ENCODE peak calls at places on chromosome 19, in four cellular contexts. F, Y, R and W are unnamed samples.

GRCh38 chr19:46386996-46387712 is 26.2 kb downstream of the CCDC8 start:
- DNase-seq in F (no peak), Y (no peak), R (peak; percentile 41), W (no peak)

GRCh38 chr19:10115392-10116084 is 4.0 kb downstream of the P2RY11 start:
- DNase-seq in F (no peak), Y (no peak), R (no peak), W (no peak)

GRCh38 chr19:11012507-11012906 is 51.7 kb downstream of the SMARCA4 start:
- DNase-seq in F (no peak), Y (no peak), R (no peak), W (no peak)

GRCh38 chr19:3224346-3225325 is at the start of gene CELF5:
- DNase-seq in F (peak; percentile 50), Y (peak; percentile 86), R (no peak), W (peak; percentile 46)

GRCh38 chr19:2111425-2111824 is 14.7 kb downstream of the IZUMO4 start:
- DNase-seq in F (no peak), Y (no peak), R (no peak), W (no peak)

GRCh38 chr19:497861-498590 is 1.7 kb downstream of the MADCAM1 start:
- DNase-seq in F (no peak), Y (peak; percentile 63), R (no peak), W (no peak)

GRCh38 chr19:33639034-33639681 is 17.4 kb downstream of the CHST8 start:
- DNase-seq in F (no peak), Y (no peak), R (no peak), W (no peak)

GRCh38 chr19:8145969-8146368 is 3.4 kb downstream of the FBN3 start:
- DNase-seq in F (no peak), Y (no peak), R (no peak), W (no peak)

GRCh38 chr19:37114001-37114400 is 35.8 kb downstream of the ZNF420 start:
- DNase-seq in F (no peak), Y (no peak), R (no peak), W (no peak)

GRCh38 chr19:31349160-31349881 is at the start of gene TSHZ3:
- DNase-seq in F (peak; percentile 51), Y (peak; percentile 80), R (peak; percentile 90), W (peak; percentile 72)

GRCh38 chr19:49565261-49565660 is 15.1 kb downstream of the NOSIP start:
- DNase-seq in F (no peak), Y (no peak), R (no peak), W (peak; percentile 68)

GRCh38 chr19:31436121-31436776 is 87.0 kb upstream of the TSHZ3 start:
- DNase-seq in F (no peak), Y (peak; percentile 24), R (no peak), W (no peak)

GRCh38 chr19:38429055-38429810 is 3.2 kb upstream of the RASGRP4 start:
- DNase-seq in F (no peak), Y (no peak), R (no peak), W (no peak)

GRCh38 chr19:10678813-10679212 is 22.4 kb upstream of the QTRT1 start:
- DNase-seq in F (no peak), Y (no peak), R (no peak), W (no peak)

GRCh38 chr19:34975056-34975455 is 11.0 kb upstream of the ZNF792 start:
- DNase-seq in F (no peak), Y (no peak), R (no peak), W (no peak)

GRCh38 chr19:35545855-35546381 is 492 bp downstream of the TMEM147 start:
- DNase-seq in F (peak; percentile 35), Y (no peak), R (no peak), W (peak; percentile 33)

GRCh38 chr19:33047422-33047821 is 17.3 kb downstream of the RHPN2 start:
- DNase-seq in F (no peak), Y (peak; percentile 65), R (no peak), W (no peak)

GRCh38 chr19:5621311-5621944 is 1.1 kb downstream of the SAFB2 start:
- DNase-seq in F (no peak), Y (no peak), R (no peak), W (peak; percentile 93)

GRCh38 chr19:3455960-3456601 is 24.2 kb downstream of the SMIM24 start:
- DNase-seq in F (no peak), Y (no peak), R (peak; percentile 55), W (no peak)

GRCh38 chr19:798415-799075 is 1.3 kb downstream of the PTBP1 start:
- DNase-seq in F (peak; percentile 37), Y (no peak), R (peak; percentile 70), W (no peak)

GRCh38 chr19:39166571-39167391 is 30.0 kb upstream of the NCCRP1 start:
- DNase-seq in F (no peak), Y (no peak), R (peak; percentile 82), W (peak; percentile 68)

GRCh38 chr19:31174948-31175347 is 174.3 kb downstream of the TSHZ3 start:
- DNase-seq in F (no peak), Y (no peak), R (no peak), W (no peak)

GRCh38 chr19:3135961-3136683 is at the start of gene GNA15:
- DNase-seq in F (peak; percentile 51), Y (no peak), R (peak; percentile 70), W (no peak)

GRCh38 chr19:16441661-16442071 is 30.1 kb downstream of the EPS15L1 start:
- DNase-seq in F (no peak), Y (peak; percentile 78), R (no peak), W (peak; percentile 38)

GRCh38 chr19:35216026-35216832 is 12.3 kb downstream of the FAM187B start:
- DNase-seq in F (no peak), Y (no peak), R (no peak), W (no peak)

GRCh38 chr19:47663435-47663910 is 49.7 kb upstream of the EHD2 start:
- DNase-seq in F (no peak), Y (no peak), R (no peak), W (no peak)

GRCh38 chr19:49098795-49099194 is 13.5 kb downstream of the SNRNP70 start:
- DNase-seq in F (no peak), Y (no peak), R (no peak), W (no peak)

GRCh38 chr19:7850429-7850819 is 20.4 kb downstream of the EVI5L start:
- DNase-seq in F (no peak), Y (no peak), R (no peak), W (peak; percentile 33)

GRCh38 chr19:3178973-3179738 is 587 bp downstream of the S1PR4 start:
- DNase-seq in F (no peak), Y (no peak), R (no peak), W (no peak)

GRCh38 chr19:6484251-6484650 is 2.7 kb upstream of the DENND1C start:
- DNase-seq in F (no peak), Y (no peak), R (no peak), W (no peak)

DNA sequence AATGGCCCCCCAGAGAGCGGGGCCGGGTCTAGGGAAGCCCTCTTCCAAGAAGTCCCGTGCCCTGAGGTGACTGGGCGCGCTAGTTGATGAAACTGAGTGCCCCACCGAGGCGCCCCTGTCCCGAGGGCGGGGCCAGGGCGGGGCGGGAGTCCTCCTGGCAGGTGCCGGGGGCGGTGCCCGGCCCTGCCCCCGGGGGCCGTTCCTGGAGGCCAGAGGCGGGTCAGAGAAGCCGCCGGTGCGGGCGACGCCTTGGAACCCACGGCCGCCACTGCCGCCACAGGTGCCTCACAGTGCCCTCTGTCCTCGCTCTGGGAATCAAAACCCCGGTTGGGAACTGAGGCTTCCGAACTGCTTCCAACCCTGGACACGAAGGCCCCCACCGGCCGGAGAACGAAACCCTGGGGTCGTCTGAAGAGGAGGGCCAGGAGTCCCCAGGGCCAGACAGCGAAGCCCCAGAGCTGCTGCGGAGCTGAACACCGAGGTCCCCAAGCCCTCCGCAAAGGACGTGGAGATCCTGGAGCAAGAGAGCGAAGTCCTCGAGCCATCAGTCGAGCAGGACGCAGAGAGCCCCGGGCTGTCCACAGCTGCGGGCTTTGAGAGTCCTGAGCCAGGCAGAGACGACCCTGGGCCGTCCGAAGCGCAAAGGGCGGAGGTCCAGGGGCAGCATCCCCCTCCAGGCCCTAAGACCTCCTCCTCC is at the start of gene MISP3:
- DNase-seq in F (no peak), Y (no peak), R (peak; percentile 74), W (peak; percentile 50)
- H3K27ac ChIP-seq in F (peak within 1 kb of the TSS; percentile 61), Y (no peak within 1 kb of the TSS), R (peak within 1 kb of the TSS; percentile 89), W (peak within 1 kb of the TSS; percentile 85)

GRCh38 chr19:42362891-42363440 is 27.1 kb downstream of the CNFN start:
- DNase-seq in F (no peak), Y (no peak), R (peak; percentile 23), W (no peak)
- H3K27ac ChIP-seq in F (no peak overlapping the region), Y (no peak overlapping the region), R (no peak overlapping the region), W (no peak overlapping the region)

DNA sequence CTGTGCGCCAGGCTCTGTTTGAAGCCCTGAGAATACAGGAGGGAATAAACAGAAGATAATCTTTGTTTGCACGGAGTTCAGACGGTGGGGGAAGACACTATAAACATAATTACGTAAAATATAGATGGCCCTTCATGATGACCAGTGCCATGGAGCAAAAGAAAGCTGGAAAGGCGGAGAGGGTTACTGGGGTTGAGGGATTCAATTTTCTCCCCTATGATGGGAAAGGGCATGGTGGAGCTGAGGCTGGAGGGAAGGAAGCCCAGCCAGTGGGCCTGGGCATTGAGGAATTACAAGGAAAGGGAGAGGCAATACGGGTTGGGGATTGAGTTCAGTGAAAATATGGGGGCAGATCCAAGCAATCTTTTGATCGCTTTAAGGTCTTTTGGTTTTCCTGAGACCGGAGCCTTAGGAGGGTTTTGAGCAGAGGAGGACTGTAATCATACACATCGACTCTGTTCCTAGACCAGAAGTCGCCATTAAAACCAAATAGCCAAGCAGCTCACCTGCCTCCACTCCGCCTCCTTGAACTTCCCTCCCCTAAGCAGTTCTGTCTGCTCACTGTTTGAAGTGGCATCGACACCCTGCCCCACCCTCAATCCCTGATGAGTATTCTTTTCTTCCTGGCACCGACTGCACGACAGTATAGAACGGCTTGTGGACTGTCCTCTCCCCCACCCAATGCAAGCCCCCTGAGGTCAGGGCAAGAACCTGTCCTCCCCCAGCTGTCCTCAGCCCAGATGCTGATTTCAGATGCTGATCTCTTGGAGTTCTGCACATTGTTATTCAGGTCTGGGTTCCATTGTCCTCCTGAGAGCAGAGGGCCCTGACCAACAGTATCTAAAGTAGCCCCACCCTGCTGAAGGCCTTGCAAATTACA is 813 bp upstream of the ZNF296 start:
- DNase-seq in F (no peak), Y (peak; percentile 60), R (no peak), W (no peak)
- H3K27ac ChIP-seq in F (peak overlapping the region; percentile 56), Y (peak overlapping the region; percentile 51), R (peak overlapping the region; percentile 12), W (no peak overlapping the region)

DNA sequence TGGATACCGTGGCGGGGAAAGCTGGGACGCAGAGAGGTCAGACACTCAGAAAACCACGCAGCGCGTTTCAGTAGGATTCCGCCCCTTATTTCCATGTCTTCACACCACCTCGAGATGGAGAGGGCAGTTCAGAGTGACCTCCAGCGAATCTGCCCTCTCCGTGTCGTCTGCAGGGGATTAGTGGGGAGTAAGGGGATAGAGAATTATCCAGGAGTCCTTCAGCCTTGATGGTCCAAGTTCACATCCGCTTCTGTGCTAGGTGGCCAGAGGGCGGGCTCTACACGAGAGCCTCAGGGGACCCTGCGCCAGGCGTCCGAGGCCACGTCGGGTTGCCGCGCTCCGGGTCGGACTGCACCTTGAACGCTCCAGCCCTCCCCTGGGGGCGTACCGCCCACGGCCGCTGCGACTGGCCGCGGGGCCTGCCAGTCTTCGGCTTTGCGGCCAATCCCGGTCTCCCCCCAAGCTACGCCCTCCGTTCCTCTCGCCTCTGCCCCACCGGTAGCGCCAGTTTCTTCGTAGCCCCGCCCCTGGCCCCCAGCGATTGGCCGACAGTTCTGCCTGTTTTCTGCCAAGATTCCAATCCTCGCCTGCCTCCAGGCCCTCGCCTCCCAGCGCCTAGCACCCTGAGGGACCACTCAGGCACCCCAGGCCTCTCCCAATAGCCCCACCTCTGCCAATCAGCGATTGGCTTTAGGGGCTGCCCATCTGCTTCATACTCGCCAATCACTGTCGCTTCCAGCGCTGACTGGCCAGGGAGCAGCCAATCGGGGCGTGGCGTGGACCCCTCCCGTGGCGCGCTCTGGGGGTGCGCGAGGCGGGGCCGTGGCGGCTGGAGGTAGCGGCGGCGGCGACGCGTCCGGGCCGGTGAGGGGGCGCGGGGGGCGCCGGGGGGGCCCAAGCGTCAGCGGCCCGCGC is at the start of gene SLC25A42:
- DNase-seq in F (peak; percentile 100), Y (peak; percentile 100), R (peak; percentile 99), W (peak; percentile 99)
- H3K27ac ChIP-seq in F (peak within 1 kb of the TSS; percentile 57), Y (peak within 1 kb of the TSS; percentile 43), R (peak within 1 kb of the TSS; percentile 89), W (peak within 1 kb of the TSS; percentile 76)

GRCh38 chr19:58556633-58557252 is 1.7 kb downstream of the UBE2M start:
- DNase-seq in F (no peak), Y (no peak), R (no peak), W (no peak)
- H3K27ac ChIP-seq in F (peak overlapping the region; percentile 99), Y (no peak overlapping the region), R (peak overlapping the region; percentile 100), W (peak overlapping the region; percentile 100)